ENCODE peak calls at places on chromosomes 12 and 14, in four cellular contexts. H is Peyer's patch; J is CD8-positive, alpha-beta T cell; Y is right lobe of liver. L is an unnamed sample. For H3K9me3, the result is how much of the 10 kb centered on the place peaks cover.

GRCh38 chr14:22460461-22461195 is 128.4 kb downstream of the DAD1 start:
- DNase-seq in H (no peak), J (no peak), Y (no peak), L (no peak)

GRCh38 chr14:68098834-68099233 is 279.3 kb downstream of the RAD51B start:
- DNase-seq in Y (no peak), J (no peak), H (no peak), L (no peak)

GRCh38 chr12:10497602-10498001 is 8.1 kb upstream of the EIF2S3B start:
- DNase-seq in Y (no peak), H (peak), J (peak), L (no peak)

GRCh38 chr12:84397279-84397678 is 515.3 kb downstream of the SLC6A15 start:
- DNase-seq in Y (no peak), J (no peak), H (no peak), L (no peak)

GRCh38 chr12:81070846-81071245 is 7.0 kb upstream of the ACSS3 start:
- DNase-seq in H (no peak), J (no peak), Y (no peak), L (no peak)

GRCh38 chr12:113880993-113881392 is 85.1 kb downstream of the RBM19 start:
- DNase-seq in H (no peak), Y (no peak), J (no peak), L (no peak)

GRCh38 chr12:131674373-131674772 is 36.5 kb upstream of the SFSWAP start:
- DNase-seq in Y (no peak), J (no peak), H (no peak), L (no peak)

GRCh38 chr14:20262642-20263128 is 23.6 kb downstream of the OR11H4 start:
- DNase-seq in Y (no peak), J (no peak), H (no peak), L (no peak)

GRCh38 chr14:33676135-33676566 is 274.7 kb downstream of the EGLN3 start:
- DNase-seq in H (no peak), J (no peak), Y (no peak), L (no peak)

GRCh38 chr12:50627491-50627890 is 122.7 kb downstream of the DIP2B start:
- DNase-seq in H (peak), Y (no peak), J (no peak), L (no peak)

GRCh38 chr12:9364224-9365176 is 156.3 kb upstream of the PZP start:
- DNase-seq in H (peak), Y (no peak), J (no peak), L (no peak)

GRCh38 chr12:47317182-47317915 is 237.6 kb upstream of the AMIGO2 start:
- DNase-seq in Y (peak), H (no peak), J (no peak), L (no peak)

GRCh38 chr14:68794130-68794855 is 1.4 kb upstream of the ZFP36L1 start:
- DNase-seq in J (peak), H (peak), Y (peak), L (peak)

GRCh38 chr12:3809357-3810015 is 56.6 kb upstream of the CRACR2A start:
- DNase-seq in J (no peak), Y (no peak), H (no peak), L (no peak)

GRCh38 chr12:53191096-53191884 is 10.6 kb upstream of the CSAD start:
- DNase-seq in H (no peak), Y (no peak), J (no peak), L (no peak)

GRCh38 chr12:92715625-92716024 is 12.8 kb downstream of the PLEKHG7 start:
- DNase-seq in Y (no peak), J (no peak), H (no peak), L (no peak)

GRCh38 chr14:72736791-72737559 is 156.9 kb downstream of the DPF3 start:
- DNase-seq in H (no peak), Y (no peak), J (no peak), L (no peak)

GRCh38 chr14:35333797-35334743 is 41.9 kb downstream of the PSMA6 start:
- DNase-seq in J (peak), Y (no peak), H (peak), L (no peak)

GRCh38 chr14:22297376-22297775 is 291.6 kb downstream of the DAD1 start:
- DNase-seq in H (no peak), J (no peak), Y (no peak), L (no peak)

GRCh38 chr12:119803391-119803791 is 73.7 kb downstream of the CIT start:
- DNase-seq in H (no peak), J (no peak), Y (no peak), L (no peak)

GRCh38 chr12:3389911-3390310 is 101.1 kb upstream of the PRMT8 start:
- DNase-seq in Y (no peak), J (no peak), H (no peak), L (no peak)

GRCh38 chr14:103382375-103382774 is 2.8 kb upstream of the MARK3 start:
- DNase-seq in H (no peak), Y (no peak), J (no peak), L (no peak)

GRCh38 chr14:77917802-77918201 is 117.9 kb downstream of the ADCK1 start:
- DNase-seq in H (no peak), Y (no peak), J (no peak), L (no peak)

GRCh38 chr14:77920312-77920711 is 120.4 kb downstream of the ADCK1 start:
- DNase-seq in J (no peak), H (no peak), Y (no peak), L (no peak)

GRCh38 chr14:77921820-77922219 is 121.9 kb downstream of the ADCK1 start:
- DNase-seq in H (no peak), Y (no peak), J (no peak), L (no peak)

GRCh38 chr14:77914073-77914721 is 114.3 kb downstream of the ADCK1 start:
- DNase-seq in H (no peak), J (no peak), Y (no peak), L (no peak)

GRCh38 chr14:77918448-77918847 is 118.5 kb downstream of the ADCK1 start:
- DNase-seq in J (no peak), Y (no peak), H (no peak), L (no peak)
- H3K9me3 ChIP-seq in J (under half), Y (under half), H (under half), L (under half)

GRCh38 chr12:42213954-42214426 is 24.1 kb downstream of the YAF2 start:
- DNase-seq in H (no peak), J (no peak), Y (no peak), L (peak)
- H3K9me3 ChIP-seq in H (under half), J (under half), Y (under half), L (under half)

DNA sequence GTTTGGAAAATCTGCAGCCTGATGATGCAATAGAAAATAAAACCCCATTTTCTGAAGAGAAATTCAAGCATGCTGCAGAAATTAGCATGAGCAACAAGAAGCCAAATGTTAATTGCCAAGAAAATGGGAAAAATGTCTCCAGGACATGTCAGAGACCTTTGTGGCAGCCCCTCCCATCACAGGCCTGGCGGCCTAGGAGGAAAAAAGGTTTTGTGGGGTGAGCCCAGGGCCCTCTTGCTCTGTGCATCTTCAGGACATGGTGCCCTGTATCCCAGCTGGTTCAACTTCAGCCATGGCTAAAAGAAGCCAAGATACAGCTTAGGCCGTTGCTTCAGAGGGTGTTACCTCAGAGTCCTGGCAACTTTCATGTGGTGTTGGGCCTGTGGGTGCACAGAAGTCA is 775.5 kb upstream of the SEL1L start:
- DNase-seq in H (no peak), J (no peak), Y (no peak), L (no peak)
- H3K9me3 ChIP-seq in H (under half), J (under half), Y (under half), L (under half)

DNA sequence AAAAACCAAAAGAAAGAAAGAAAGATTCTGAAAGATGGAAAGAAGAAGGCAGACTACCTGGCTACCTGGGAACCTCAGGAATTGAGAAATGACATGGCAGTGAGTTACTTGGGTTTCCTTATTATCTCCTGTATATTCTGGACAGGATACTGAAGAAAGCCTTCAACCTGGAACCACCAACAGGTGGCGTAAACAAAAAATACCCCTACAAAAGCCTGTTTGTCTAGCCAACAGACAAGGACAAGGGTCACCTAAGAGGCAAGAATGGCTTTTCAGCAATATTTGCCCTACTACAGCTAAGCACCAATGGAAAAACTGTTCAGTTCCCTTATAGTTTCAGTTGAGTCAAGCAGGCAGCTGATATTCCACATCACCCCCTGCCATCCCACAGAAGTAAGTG is 274.9 kb downstream of the GPHN start:
- DNase-seq in J (no peak), H (no peak), Y (no peak), L (no peak)
- H3K9me3 ChIP-seq in J (under half), H (under half), Y (under half), L (under half)

DNA sequence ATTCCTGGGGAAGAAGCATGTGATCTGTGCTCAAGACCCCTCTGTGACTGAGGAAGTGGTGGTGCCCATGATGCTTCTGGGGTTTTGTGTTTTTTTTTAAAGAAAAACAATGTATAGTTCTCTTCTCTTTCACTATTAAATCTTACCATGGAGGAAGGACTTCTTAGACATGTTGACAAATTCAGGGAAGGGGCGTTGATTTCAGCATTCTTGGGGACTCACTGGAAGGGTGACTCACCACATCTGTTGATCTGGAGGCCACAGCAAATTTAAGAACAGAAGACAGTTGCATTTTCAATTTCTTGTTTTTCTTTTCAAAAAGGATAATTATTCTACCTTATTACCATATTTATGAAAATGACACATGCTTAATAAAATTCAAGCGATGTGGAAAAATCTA is 152.9 kb upstream of the RTL1 start:
- DNase-seq in Y (no peak), J (no peak), H (no peak), L (no peak)
- H3K9me3 ChIP-seq in Y (under half), J (under half), H (under half), L (under half)

DNA sequence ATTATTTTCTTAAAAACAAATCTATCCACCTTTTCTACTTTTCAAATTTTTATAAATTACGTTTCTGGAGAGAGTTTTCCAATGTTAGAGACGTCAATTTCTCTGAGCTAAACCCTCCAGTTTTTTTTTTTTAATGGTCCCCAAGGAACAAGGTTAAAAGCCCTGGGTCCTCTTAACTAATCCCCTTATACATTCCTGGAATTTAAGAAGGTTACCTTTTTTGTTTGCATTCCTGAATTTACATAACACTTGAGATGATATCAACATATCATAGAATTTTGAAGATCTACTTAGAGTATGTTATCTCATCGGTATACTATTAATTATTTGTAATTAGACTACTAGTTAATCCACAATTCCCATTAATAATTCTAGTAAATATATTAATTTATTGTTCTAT is 662.2 kb upstream of the LRFN5 start:
- DNase-seq in H (no peak), Y (no peak), J (no peak), L (no peak)
- H3K9me3 ChIP-seq in H (under half), Y (under half), J (under half), L (under half)

L was measured in stomach.